ENCODE peak calls at places on chromosomes 2 and 18, in nine cellular contexts. U is adrenal gland, Z is body of pancreas, S is A549, O is IMR-90, Y is HCT116, N is GM12891, W is upper lobe of left lung, R is sigmoid colon. H is an unnamed sample.

GRCh38 chr18:48459471-48459870 is 50.3 kb upstream of the ZBTB7C start:
- DNase-seq in Y (no peak), Z (no peak), N (no peak), R (no peak), W (no peak), U (no peak), O (no peak), S (no peak), H (no peak)

GRCh38 chr18:60277855-60278480 is 94.6 kb downstream of the MC4R start:
- DNase-seq in N (no peak), U (no peak), S (no peak), W (no peak), Z (no peak), Y (no peak), R (no peak), O (peak), H (no peak)

GRCh38 chr2:221997100-221997499 is 301.7 kb downstream of the PAX3 start:
- DNase-seq in Z (no peak), O (peak), S (peak), U (no peak), R (no peak), W (no peak), Y (peak), N (no peak), H (peak)

GRCh38 chr2:216229488-216229887 is 120.3 kb downstream of the XRCC5 start:
- DNase-seq in S (no peak), U (no peak), Y (no peak), Z (no peak), N (no peak), R (no peak), O (no peak), W (no peak), H (no peak)

GRCh38 chr2:173150963-173151362 is 75.3 kb downstream of the MAP3K20 start:
- DNase-seq in Z (no peak), N (no peak), R (no peak), W (no peak), S (no peak), U (no peak), O (peak), Y (no peak), H (no peak)

GRCh38 chr2:178553047-178553446 is 72.8 kb downstream of the PLEKHA3 start:
- DNase-seq in O (peak), Z (no peak), N (no peak), Y (no peak), S (peak), W (no peak), U (no peak), R (no peak), H (peak)

GRCh38 chr2:239946570-239947311 is 78.4 kb downstream of the NDUFA10 start:
- DNase-seq in U (peak), S (no peak), W (no peak), Z (no peak), N (no peak), R (peak), Y (no peak), O (no peak), H (no peak)

GRCh38 chr2:54569745-54570296 is 113.7 kb downstream of the SPTBN1 start:
- DNase-seq in R (no peak), S (no peak), Y (no peak), U (peak), O (no peak), W (no peak), Z (no peak), N (no peak), H (no peak)

GRCh38 chr2:170846318-170846717 is 29.6 kb downstream of the GAD1 start:
- DNase-seq in Z (no peak), R (no peak), W (no peak), N (no peak), U (no peak), S (no peak), Y (no peak), O (no peak), H (no peak)

GRCh38 chr2:136113767-136114070 is 4.2 kb downstream of the CXCR4 start:
- DNase-seq in O (no peak), Z (no peak), Y (no peak), N (no peak), S (no peak), R (no peak), U (no peak), W (no peak), H (no peak)

GRCh38 chr2:175402591-175402990 is 221.1 kb upstream of the ATP5MC3 start:
- DNase-seq in U (no peak), W (no peak), N (no peak), Y (no peak), Z (no peak), R (no peak), O (no peak), S (no peak), H (no peak)

GRCh38 chr2:221494556-221494955 is 77.5 kb downstream of the EPHA4 start:
- DNase-seq in S (no peak), R (no peak), N (no peak), O (no peak), Y (peak), U (no peak), Z (no peak), W (no peak), H (peak)

GRCh38 chr2:207511851-207512250 is 17.9 kb upstream of the CREB1 start:
- DNase-seq in Y (no peak), Z (no peak), U (no peak), W (no peak), S (no peak), N (no peak), O (no peak), R (no peak), H (no peak)

GRCh38 chr2:235936493-235936892 is 231.7 kb downstream of the GBX2 start:
- DNase-seq in N (no peak), U (no peak), R (no peak), Z (no peak), O (no peak), S (peak), W (no peak), Y (no peak), H (no peak)

GRCh38 chr18:56890632-56891031 is 239.5 kb downstream of the WDR7 start:
- DNase-seq in W (no peak), U (no peak), S (peak), N (no peak), Y (no peak), R (no peak), O (peak), Z (no peak), H (peak)

GRCh38 chr18:57802166-57802868 is 798 bp downstream of the ATP8B1 start:
- DNase-seq in R (no peak), N (peak), Z (peak), S (no peak), W (peak), O (no peak), Y (no peak), U (no peak), H (no peak)

GRCh38 chr2:7492719-7493118 is 575.5 kb downstream of the RNF144A start:
- DNase-seq in S (no peak), Y (no peak), R (no peak), U (no peak), O (no peak), Z (no peak), W (no peak), N (no peak), H (no peak)

GRCh38 chr2:173692068-173692467 is 273.1 kb downstream of the SP3 start:
- DNase-seq in Z (no peak), W (no peak), O (no peak), N (no peak), S (no peak), U (no peak), Y (no peak), R (no peak), H (no peak)

GRCh38 chr2:30385327-30385726 is 61.7 kb upstream of the LCLAT1 start:
- DNase-seq in Y (no peak), R (no peak), Z (no peak), U (peak), O (peak), S (peak), W (no peak), N (no peak), H (no peak)

GRCh38 chr2:152415231-152415642 is 80.3 kb downstream of the FMNL2 start:
- DNase-seq in N (no peak), U (no peak), W (no peak), R (no peak), S (no peak), Z (peak), O (peak), Y (peak), H (no peak)

GRCh38 chr2:101152195-101153076 is 1.3 kb upstream of the TBC1D8 start:
- DNase-seq in R (no peak), S (peak), N (peak), W (no peak), O (peak), U (peak), Y (peak), Z (peak), H (no peak)

GRCh38 chr18:38481576-38481975 is 916.0 kb upstream of the CELF4 start:
- DNase-seq in N (no peak), Y (no peak), W (no peak), S (no peak), U (no peak), Z (no peak), O (no peak), R (no peak), H (no peak)

GRCh38 chr2:60623040-60623439 is 69.6 kb upstream of the BCL11A start:
- DNase-seq in Z (no peak), Y (no peak), O (no peak), U (no peak), W (no peak), R (no peak), S (no peak), N (no peak), H (no peak)

GRCh38 chr2:173432049-173432754 is 77.5 kb downstream of the CDCA7 start:
- DNase-seq in U (no peak), S (peak), W (no peak), R (no peak), Y (no peak), O (peak), Z (no peak), N (no peak), H (no peak)

GRCh38 chr2:76584474-76584873 is 873.8 kb upstream of the GCFC2 start:
- DNase-seq in Z (no peak), W (no peak), N (no peak), R (no peak), U (no peak), Y (no peak), S (no peak), O (no peak), H (no peak)

DNA sequence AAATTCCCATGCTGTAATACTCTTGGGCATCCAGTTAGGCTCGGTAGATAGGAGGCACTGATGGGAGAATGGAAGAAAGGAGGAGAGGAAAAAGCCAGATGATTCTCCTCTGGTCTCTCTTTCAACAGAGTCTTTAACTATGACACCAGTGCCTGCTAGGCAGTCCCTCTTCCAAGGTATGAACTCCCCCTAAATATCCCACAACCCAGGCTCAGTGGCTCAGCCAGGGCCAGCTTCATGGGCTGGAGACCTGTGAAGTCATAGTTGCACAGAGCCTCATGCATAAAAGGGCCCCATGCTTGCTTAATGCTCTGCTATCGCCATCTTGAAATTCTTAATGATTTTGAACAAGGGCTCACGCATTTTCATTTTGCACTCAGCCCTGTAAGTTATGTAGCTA is 869.2 kb upstream of the GCFC2 start:
- DNase-seq in N (no peak), S (no peak), R (peak), O (no peak), U (no peak), W (no peak), Y (no peak), Z (no peak), H (no peak)
- TF ChIP-seq POLR2A in N (no peak), S (no peak), R (no peak), O (no peak), U (no peak), W (no peak), Y (no peak), Z (no peak), H (no peak)

GRCh38 chr2:86632672-86633071 is 9.0 kb upstream of the RNF103 start:
- DNase-seq in Y (no peak), N (no peak), W (no peak), U (no peak), S (peak), R (no peak), Z (no peak), O (no peak), H (no peak)
- TF ChIP-seq POLR2A in Y (no peak), N (no peak), W (no peak), U (no peak), S (no peak), R (no peak), Z (no peak), O (no peak), H (no peak)

DNA sequence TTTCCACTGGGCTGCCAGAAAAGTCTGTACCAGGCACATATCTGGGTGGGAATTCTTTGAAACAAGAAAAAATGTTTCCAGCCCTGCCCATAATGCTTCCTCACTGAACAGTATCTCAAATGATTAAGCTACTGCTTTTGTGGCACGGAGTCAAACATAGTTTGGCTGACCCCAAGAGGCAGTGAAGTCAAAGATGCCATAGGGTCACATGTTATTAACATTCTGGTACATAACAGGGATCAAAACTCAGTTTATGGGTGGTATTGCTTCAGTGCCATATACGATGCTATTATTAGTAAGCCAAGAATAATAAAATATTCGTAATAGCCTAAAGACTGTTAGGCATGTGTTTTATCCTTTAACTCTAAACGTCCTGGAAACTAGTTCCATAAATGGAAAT is 112.4 kb downstream of the FEZ2 start:
- DNase-seq in Y (no peak), W (no peak), Z (no peak), U (peak), N (no peak), S (peak), O (peak), R (no peak), H (no peak)
- TF ChIP-seq POLR2A in Y (no peak), W (no peak), Z (no peak), U (no peak), N (no peak), S (no peak), O (no peak), R (no peak), H (no peak)

DNA sequence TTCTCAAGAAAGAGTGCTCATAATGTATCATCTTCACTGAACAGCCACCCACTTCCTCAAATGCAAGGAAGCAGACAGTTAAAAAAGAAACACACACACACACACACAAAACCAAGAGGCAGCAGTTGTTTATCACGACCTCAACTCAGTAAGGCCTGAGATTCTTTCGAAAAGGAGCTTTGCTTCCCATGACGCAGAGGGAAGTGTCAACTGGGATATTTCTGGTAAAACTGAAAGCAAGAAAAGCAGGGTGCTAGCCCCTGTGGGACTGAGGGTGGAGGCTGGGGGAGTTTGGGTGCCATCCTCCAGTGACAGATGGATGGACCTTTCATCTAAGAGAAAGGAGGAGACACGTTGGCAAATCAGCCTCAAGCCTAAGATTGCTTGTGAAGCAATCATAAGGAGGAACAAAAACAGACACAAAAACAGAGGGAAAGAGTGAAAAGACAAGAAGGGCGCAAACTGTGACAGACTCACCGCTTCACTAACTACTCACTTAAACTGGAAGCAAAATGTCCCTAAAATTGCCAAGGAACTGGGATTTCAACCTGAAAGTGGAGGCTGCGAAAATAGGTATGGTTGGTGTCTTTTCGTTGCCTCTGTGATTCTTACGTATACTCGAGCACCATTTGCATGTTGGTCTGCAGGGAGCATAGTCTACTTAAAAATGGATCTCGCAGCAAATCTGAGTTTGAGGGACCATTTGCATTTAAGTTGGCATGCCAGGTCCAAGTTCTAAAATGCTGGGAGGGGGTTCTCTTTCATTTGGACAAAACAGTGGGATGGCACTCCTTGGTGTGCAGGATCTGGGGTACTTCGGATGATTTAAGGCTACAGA is at the start of gene ARHGAP25:
- DNase-seq in R (no peak), O (no peak), N (no peak), Y (no peak), W (no peak), U (peak), Z (no peak), S (no peak), H (no peak)
- TF ChIP-seq POLR2A in R (no peak), O (no peak), N (no peak), Y (no peak), W (no peak), U (no peak), Z (peak), S (no peak), H (no peak)

GRCh38 chr18:54357660-54358494 is at the start of the genes C18orf54 and STARD6:
- DNase-seq in Z (peak), U (peak), N (peak), S (peak), O (peak), R (peak), Y (peak), W (peak), H (peak)
- TF ChIP-seq POLR2A in Z (peak), U (no peak), N (peak), S (peak), O (peak), R (no peak), Y (peak), W (no peak), H (no peak)